ENCODE peak calls at places on chromosome 10, in four cellular contexts. N is progenitor cell of endocrine pancreas, C is NCI-H82, F is EL. G is an unnamed sample.
A peak's percentile ranks its signal among the peaks of the same experiment; 100 is the strongest.

GRCh38 chr10:48568131-48568530 is 36.7 kb downstream of the ARHGAP22 start:
- DNase-seq in N (no peak), C (no peak), F (no peak), G (no peak)

GRCh38 chr10:86756511-86757109 is at the start of gene BMPR1A:
- DNase-seq in N (peak; percentile 94), C (peak; percentile 97), F (peak; percentile 91), G (no peak)

GRCh38 chr10:126571203-126571602 is 99.3 kb downstream of the C10orf90 start:
- DNase-seq in N (no peak), C (peak; percentile 4), F (no peak), G (no peak)

GRCh38 chr10:772227-772637 is 82.8 kb upstream of the DIP2C start:
- DNase-seq in N (no peak), C (no peak), F (no peak), G (no peak)

GRCh38 chr10:78643513-78643912 is 425.3 kb upstream of the ZMIZ1 start:
- DNase-seq in N (no peak), C (no peak), F (no peak), G (no peak)

GRCh38 chr10:131144711-131145375 is 166.7 kb downstream of the TCERG1L start:
- DNase-seq in N (no peak), C (no peak), F (no peak), G (no peak)

GRCh38 chr10:127715782-127716378 is 21.1 kb upstream of the FOXI2 start:
- DNase-seq in N (no peak), C (peak; percentile 57), F (peak; percentile 8), G (no peak)

GRCh38 chr10:128751851-128752250 is 625.6 kb upstream of the MKI67 start:
- DNase-seq in N (no peak), C (no peak), F (no peak), G (no peak)

GRCh38 chr10:43903451-43903850 is 254.8 kb upstream of the ZNF32 start:
- DNase-seq in N (no peak), C (no peak), F (no peak), G (no peak)

GRCh38 chr10:97263971-97264370 is 28.5 kb downstream of the ARHGAP19 start:
- DNase-seq in N (no peak), C (no peak), F (no peak), G (no peak)

GRCh38 chr10:11245510-11245909 is 227.8 kb downstream of the CELF2 start:
- DNase-seq in N (no peak), C (no peak), F (no peak), G (no peak)

GRCh38 chr10:75428434-75429158 is 2.8 kb upstream of the LRMDA start:
- DNase-seq in N (no peak), C (no peak), F (peak; percentile 33), G (no peak)

GRCh38 chr10:78947226-78947625 is 121.5 kb upstream of the ZMIZ1 start:
- DNase-seq in N (no peak), C (no peak), F (no peak), G (no peak)

GRCh38 chr10:60098676-60099601 is 192.6 kb upstream of the CCDC6 start:
- DNase-seq in N (no peak), C (peak; percentile 35), F (no peak), G (no peak)

GRCh38 chr10:62735464-62736188 is 68.9 kb upstream of the ADO start:
- DNase-seq in N (no peak), C (no peak), F (peak; percentile 60), G (no peak)

GRCh38 chr10:69051303-69051702 is 36.6 kb upstream of the SRGN start:
- DNase-seq in N (no peak), C (no peak), F (peak; percentile 60), G (no peak)

GRCh38 chr10:78914502-78915330 is 154.1 kb upstream of the ZMIZ1 start:
- DNase-seq in N (no peak), C (no peak), F (no peak), G (no peak)

GRCh38 chr10:60846173-60846572 is 67.9 kb downstream of the CDK1 start:
- DNase-seq in N (no peak), C (peak; percentile 24), F (peak; percentile 74), G (no peak)

GRCh38 chr10:78756604-78757442 is 311.9 kb upstream of the ZMIZ1 start:
- DNase-seq in N (no peak), C (no peak), F (peak; percentile 93), G (no peak)

GRCh38 chr10:5608608-5609270 is 57.7 kb downstream of the ASB13 start:
- DNase-seq in N (no peak), C (no peak), F (no peak), G (no peak)

G was measured in iPS DF 6.9.